ENCODE peak calls at places on chromosomes 11 and 22, in five cellular contexts. One of them, this sample, is unnamed.

GRCh38 chr22:29369460-29369859 is 18.9 kb downstream of the AP1B1 start:
- DNase-seq in Daoy: peak
- DNase-seq in NCI-H2107: no peak
- DNase-seq in activated CD4-positive, alpha-beta T cell treated with anti-CD3 and anti-CD28 coated beads for 48 hours: no peak
- DNase-seq in cardiac fibroblast: peak
- DNase-seq in this sample: no peak

GRCh38 chr11:126754850-126755426 is 245.6 kb downstream of the KIRREL3 start:
- DNase-seq in Daoy: no peak
- DNase-seq in NCI-H2107: no peak
- DNase-seq in activated CD4-positive, alpha-beta T cell treated with anti-CD3 and anti-CD28 coated beads for 48 hours: no peak
- DNase-seq in cardiac fibroblast: no peak
- DNase-seq in this sample: no peak

GRCh38 chr11:61162092-61162935 is 1.1 kb upstream of the VPS37C start:
- DNase-seq in Daoy: peak
- DNase-seq in NCI-H2107: peak
- DNase-seq in activated CD4-positive, alpha-beta T cell treated with anti-CD3 and anti-CD28 coated beads for 48 hours: peak
- DNase-seq in cardiac fibroblast: peak
- DNase-seq in this sample: no peak

GRCh38 chr11:112523477-112523876 is 262.8 kb upstream of the PLET1 start:
- DNase-seq in Daoy: peak
- DNase-seq in NCI-H2107: peak
- DNase-seq in activated CD4-positive, alpha-beta T cell treated with anti-CD3 and anti-CD28 coated beads for 48 hours: no peak
- DNase-seq in cardiac fibroblast: no peak
- DNase-seq in this sample: no peak

GRCh38 chr11:72812968-72813739 is 1.1 kb upstream of the ATG16L2 start:
- DNase-seq in Daoy: peak
- DNase-seq in NCI-H2107: no peak
- DNase-seq in activated CD4-positive, alpha-beta T cell treated with anti-CD3 and anti-CD28 coated beads for 48 hours: peak
- DNase-seq in cardiac fibroblast: peak
- DNase-seq in this sample: no peak

GRCh38 chr11:129987950-129988349 is 14.7 kb downstream of the PRDM10 start:
- DNase-seq in Daoy: no peak
- DNase-seq in NCI-H2107: no peak
- DNase-seq in activated CD4-positive, alpha-beta T cell treated with anti-CD3 and anti-CD28 coated beads for 48 hours: no peak
- DNase-seq in cardiac fibroblast: no peak
- DNase-seq in this sample: no peak

GRCh38 chr11:47724041-47724729 is 9.0 kb upstream of the AGBL2 start:
- DNase-seq in Daoy: no peak
- DNase-seq in NCI-H2107: no peak
- DNase-seq in activated CD4-positive, alpha-beta T cell treated with anti-CD3 and anti-CD28 coated beads for 48 hours: no peak
- DNase-seq in cardiac fibroblast: peak
- DNase-seq in this sample: no peak

GRCh38 chr11:96942855-96943254 is 553.0 kb downstream of the JRKL start:
- DNase-seq in Daoy: no peak
- DNase-seq in NCI-H2107: no peak
- DNase-seq in activated CD4-positive, alpha-beta T cell treated with anti-CD3 and anti-CD28 coated beads for 48 hours: no peak
- DNase-seq in cardiac fibroblast: no peak
- DNase-seq in this sample: no peak

GRCh38 chr22:49568751-49569285 is 258.9 kb downstream of the BRD1 start:
- DNase-seq in Daoy: no peak
- DNase-seq in NCI-H2107: no peak
- DNase-seq in activated CD4-positive, alpha-beta T cell treated with anti-CD3 and anti-CD28 coated beads for 48 hours: no peak
- DNase-seq in cardiac fibroblast: no peak
- DNase-seq in this sample: no peak

GRCh38 chr22:50621948-50622722 is 5.8 kb downstream of the ARSA start:
- DNase-seq in Daoy: no peak
- DNase-seq in NCI-H2107: no peak
- DNase-seq in activated CD4-positive, alpha-beta T cell treated with anti-CD3 and anti-CD28 coated beads for 48 hours: peak
- DNase-seq in cardiac fibroblast: no peak
- DNase-seq in this sample: no peak

GRCh38 chr11:117717485-117718314 is 79.3 kb downstream of the DSCAML1 start:
- DNase-seq in Daoy: peak
- DNase-seq in NCI-H2107: peak
- DNase-seq in activated CD4-positive, alpha-beta T cell treated with anti-CD3 and anti-CD28 coated beads for 48 hours: no peak
- DNase-seq in cardiac fibroblast: no peak
- DNase-seq in this sample: no peak

GRCh38 chr22:37674951-37675929 is at the start of gene LGALS1:
- DNase-seq in Daoy: peak
- DNase-seq in NCI-H2107: peak
- DNase-seq in activated CD4-positive, alpha-beta T cell treated with anti-CD3 and anti-CD28 coated beads for 48 hours: peak
- DNase-seq in cardiac fibroblast: peak
- DNase-seq in this sample: peak

GRCh38 chr11:133824593-133824992 is 20.7 kb downstream of the SPATA19 start:
- DNase-seq in Daoy: no peak
- DNase-seq in NCI-H2107: no peak
- DNase-seq in activated CD4-positive, alpha-beta T cell treated with anti-CD3 and anti-CD28 coated beads for 48 hours: no peak
- DNase-seq in cardiac fibroblast: no peak
- DNase-seq in this sample: no peak

GRCh38 chr11:985848-986247 is 50.7 kb downstream of the MUC6 start:
- DNase-seq in Daoy: no peak
- DNase-seq in NCI-H2107: no peak
- DNase-seq in activated CD4-positive, alpha-beta T cell treated with anti-CD3 and anti-CD28 coated beads for 48 hours: no peak
- DNase-seq in cardiac fibroblast: no peak
- DNase-seq in this sample: no peak

GRCh38 chr11:69241844-69242582 is 51.9 kb upstream of the MYEOV start:
- DNase-seq in Daoy: no peak
- DNase-seq in NCI-H2107: no peak
- DNase-seq in activated CD4-positive, alpha-beta T cell treated with anti-CD3 and anti-CD28 coated beads for 48 hours: no peak
- DNase-seq in cardiac fibroblast: no peak
- DNase-seq in this sample: no peak

GRCh38 chr11:2812371-2812991 is 73.1 kb downstream of the CDKN1C start:
- DNase-seq in Daoy: no peak
- DNase-seq in NCI-H2107: no peak
- DNase-seq in activated CD4-positive, alpha-beta T cell treated with anti-CD3 and anti-CD28 coated beads for 48 hours: no peak
- DNase-seq in cardiac fibroblast: no peak
- DNase-seq in this sample: no peak

GRCh38 chr22:45587638-45588481 is 83.8 kb upstream of the ATXN10 start:
- DNase-seq in Daoy: peak
- DNase-seq in NCI-H2107: no peak
- DNase-seq in activated CD4-positive, alpha-beta T cell treated with anti-CD3 and anti-CD28 coated beads for 48 hours: no peak
- DNase-seq in cardiac fibroblast: peak
- DNase-seq in this sample: no peak

GRCh38 chr22:17218341-17218740 is 894 bp downstream of the ADA2 start:
- DNase-seq in Daoy: no peak
- DNase-seq in NCI-H2107: no peak
- DNase-seq in activated CD4-positive, alpha-beta T cell treated with anti-CD3 and anti-CD28 coated beads for 48 hours: no peak
- DNase-seq in cardiac fibroblast: no peak
- DNase-seq in this sample: no peak

GRCh38 chr11:36149538-36150242 is 139.5 kb downstream of the COMMD9 start:
- DNase-seq in Daoy: peak
- DNase-seq in NCI-H2107: peak
- DNase-seq in activated CD4-positive, alpha-beta T cell treated with anti-CD3 and anti-CD28 coated beads for 48 hours: peak
- DNase-seq in cardiac fibroblast: peak
- DNase-seq in this sample: peak

GRCh38 chr11:129620705-129621104 is 194.9 kb upstream of the TMEM45B start:
- DNase-seq in Daoy: peak
- DNase-seq in NCI-H2107: peak
- DNase-seq in activated CD4-positive, alpha-beta T cell treated with anti-CD3 and anti-CD28 coated beads for 48 hours: no peak
- DNase-seq in cardiac fibroblast: peak
- DNase-seq in this sample: no peak

This sample was measured in GM12891.